ENCODE peak calls at places on chromosome 9, in four cellular contexts. J is DND-41, B is A549, M is spleen. D is an unnamed sample.

GRCh38 chr9:17651725-17652124 is 72.9 kb downstream of the SH3GL2 start:
- DNase-seq in J (no peak), B (no peak), M (no peak), D (no peak)

GRCh38 chr9:16828335-16829281 is 41.9 kb downstream of the BNC2 start:
- DNase-seq in M (no peak), B (no peak), J (no peak), D (no peak)

GRCh38 chr9:89893886-89894285 is 289.1 kb downstream of the GADD45G start:
- DNase-seq in M (no peak), B (no peak), J (no peak), D (no peak)

GRCh38 chr9:137046094-137046787 is at the start of gene NPDC1:
- DNase-seq in M (peak), B (peak), J (peak), D (peak)

GRCh38 chr9:14209399-14209990 is 104.4 kb downstream of the NFIB start:
- DNase-seq in B (no peak), M (no peak), J (no peak), D (no peak)

GRCh38 chr9:19124430-19124793 is 2.9 kb downstream of the PLIN2 start:
- DNase-seq in B (no peak), M (no peak), J (no peak), D (no peak)

GRCh38 chr9:79687131-79687447 is 115.3 kb downstream of the TLE4 start:
- DNase-seq in M (no peak), B (no peak), J (peak), D (peak)

GRCh38 chr9:35051069-35051967 is 21.1 kb downstream of the VCP start:
- DNase-seq in B (peak), M (no peak), J (peak), D (peak)

GRCh38 chr9:1009101-1009707 is 32.7 kb downstream of the DMRT3 start:
- DNase-seq in J (peak), B (peak), M (peak), D (peak)

GRCh38 chr9:116547729-116548426 is 139.2 kb upstream of the TRIM32 start:
- DNase-seq in M (no peak), J (no peak), B (peak), D (no peak)

GRCh38 chr9:16205455-16205854 is 652.6 kb downstream of the CCDC171 start:
- DNase-seq in B (no peak), M (no peak), J (no peak), D (no peak)

GRCh38 chr9:24416136-24416535 is 129.6 kb downstream of the IZUMO3 start:
- DNase-seq in J (no peak), M (no peak), B (no peak), D (no peak)

GRCh38 chr9:70435948-70436347 is 21.5 kb upstream of the KLF9 start:
- DNase-seq in M (no peak), J (no peak), B (no peak), D (no peak)

GRCh38 chr9:108784128-108784490 is 71.7 kb downstream of the ACTL7B start:
- DNase-seq in B (no peak), M (no peak), J (no peak), D (peak)
- H3K4me3 ChIP-seq in B (no peak), M (no peak), J (no peak), D (no peak)

GRCh38 chr9:100058699-100059579 is 39.9 kb downstream of the ERP44 start:
- DNase-seq in J (no peak), M (no peak), B (no peak), D (no peak)

GRCh38 chr9:100063185-100063584 is 35.6 kb downstream of the ERP44 start:
- DNase-seq in J (no peak), M (no peak), B (no peak), D (no peak)

GRCh38 chr9:100052375-100052774 is 46.4 kb downstream of the ERP44 start:
- DNase-seq in B (no peak), M (no peak), J (no peak), D (no peak)

GRCh38 chr9:100057624-100058023 is 41.2 kb downstream of the ERP44 start:
- DNase-seq in J (no peak), B (no peak), M (no peak), D (no peak)
- H3K4me3 ChIP-seq in J (no peak), B (no peak), M (no peak), D (no peak)

DNA sequence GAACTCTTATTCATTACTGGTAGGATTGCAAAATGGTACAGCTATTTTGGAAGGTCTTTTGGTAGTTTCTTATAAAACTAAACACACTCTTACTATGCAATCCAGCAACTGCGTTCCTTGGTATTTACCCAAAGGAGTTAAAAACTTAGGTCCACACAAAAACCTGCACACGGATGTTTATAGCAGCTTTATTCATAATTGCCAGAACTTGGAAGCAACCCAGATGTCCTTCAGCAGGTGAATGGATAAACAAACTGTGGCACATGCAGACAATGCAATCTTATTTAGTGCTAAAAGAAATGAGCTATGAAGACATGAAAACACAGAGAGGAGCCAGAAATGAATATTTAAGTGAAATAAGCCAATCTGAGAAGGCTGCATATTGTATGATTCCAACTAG is 10.6 kb downstream of the WNK2 start:
- DNase-seq in M (no peak), B (no peak), J (no peak), D (no peak)
- H3K4me3 ChIP-seq in M (no peak), B (no peak), J (no peak), D (no peak)

GRCh38 chr9:68782546-68782945 is 77.5 kb downstream of the PIP5K1B start:
- DNase-seq in B (no peak), J (no peak), M (no peak), D (no peak)
- H3K4me3 ChIP-seq in B (no peak), J (no peak), M (no peak), D (no peak)

GRCh38 chr9:77014597-77015263 is 4.7 kb upstream of the FOXB2 start:
- DNase-seq in J (no peak), B (no peak), M (no peak), D (no peak)
- H3K4me3 ChIP-seq in J (no peak), B (peak), M (no peak), D (no peak)

DNA sequence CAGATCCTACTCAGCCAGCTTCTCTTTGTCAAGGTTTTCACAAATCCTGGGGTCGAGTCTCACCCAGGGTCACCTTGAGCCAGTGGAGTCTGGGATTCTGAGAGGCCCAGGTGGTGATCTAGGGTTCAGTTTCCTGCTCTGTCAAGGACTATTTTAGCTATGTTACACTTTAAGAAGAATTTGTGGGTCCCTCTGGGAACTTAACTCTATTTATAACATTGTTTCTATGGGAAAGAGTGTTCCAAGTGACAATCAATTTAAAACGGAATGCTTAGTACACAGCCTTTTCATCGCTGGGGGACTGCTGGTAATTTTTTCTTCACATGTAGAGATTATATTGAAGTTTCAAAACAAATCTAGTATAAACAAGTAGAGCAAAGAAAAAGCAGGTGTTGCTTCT is 26.9 kb upstream of the TMEM252 start:
- DNase-seq in M (no peak), J (no peak), B (no peak), D (no peak)
- H3K4me3 ChIP-seq in M (no peak), J (no peak), B (no peak), D (no peak)

GRCh38 chr9:121277026-121277425 is 9.1 kb downstream of the GSN start:
- DNase-seq in J (no peak), M (no peak), B (no peak), D (no peak)
- H3K4me3 ChIP-seq in J (no peak), M (no peak), B (no peak), D (no peak)

DNA sequence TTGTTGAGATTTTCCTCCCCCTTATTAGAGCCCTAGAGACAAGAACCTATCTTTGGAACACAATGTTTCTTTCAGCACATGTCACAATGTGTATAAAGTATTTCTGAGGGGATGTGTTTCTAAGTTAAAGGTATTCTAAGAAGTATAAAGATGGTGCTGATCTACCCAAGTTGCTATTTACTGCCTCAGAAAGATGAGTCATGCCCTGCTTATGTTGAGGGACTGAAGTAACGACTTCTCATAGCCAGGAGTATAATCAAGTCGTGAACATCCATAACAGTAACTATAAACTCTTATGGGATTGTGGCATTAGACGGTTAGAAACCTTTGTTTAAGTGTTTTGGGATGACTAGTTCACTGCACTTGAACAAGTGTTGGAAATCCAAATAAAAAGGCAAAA is 12.0 kb upstream of the TMEM252 start:
- DNase-seq in B (peak), M (no peak), J (no peak), D (no peak)
- H3K4me3 ChIP-seq in B (no peak), M (no peak), J (no peak), D (no peak)

DNA sequence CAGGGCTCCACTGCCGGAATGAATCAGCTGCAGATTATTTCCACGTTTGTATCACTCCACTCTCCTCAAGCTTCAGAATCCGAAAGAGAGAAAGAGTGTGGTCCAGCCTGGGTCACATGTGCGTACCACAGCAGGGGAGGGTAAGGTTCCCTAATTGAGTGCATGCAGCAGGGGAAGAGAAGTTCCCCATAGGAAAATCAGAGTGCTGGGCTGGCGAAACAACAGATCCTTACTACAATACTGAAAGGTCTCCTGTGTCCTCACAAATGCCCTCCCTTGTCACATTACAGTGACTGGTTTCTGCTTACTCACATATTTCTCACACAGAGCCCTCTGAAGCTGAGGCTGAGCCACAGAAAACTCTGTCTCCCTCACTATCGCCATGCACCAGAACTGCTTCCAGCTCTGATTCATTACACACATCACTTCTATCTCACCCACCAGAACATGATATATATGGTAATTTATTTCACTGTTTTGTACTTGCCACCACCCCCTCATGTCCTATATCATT is 532.2 kb upstream of the TUSC1 start:
- DNase-seq in J (no peak), B (no peak), M (no peak), D (no peak)
- H3K4me3 ChIP-seq in J (no peak), B (no peak), M (no peak), D (no peak)

D was measured in Jurkat, Clone E6-1.